ENCODE peak calls at places on chromosomes 11 and 22, in four cellular contexts. I is uterus, V is small intestine, Y is esophagus muscularis mucosa. U is an unnamed sample.

GRCh38 chr11:134071766-134072403 is 3.0 kb downstream of the JAM3 start:
- DNase-seq in I (no peak), V (no peak), Y (no peak), U (no peak)

GRCh38 chr11:86678823-86679222 is 6.4 kb upstream of the ME3 start:
- DNase-seq in I (no peak), V (no peak), Y (no peak), U (no peak)

GRCh38 chr11:35122308-35122707 is 16.7 kb upstream of the CD44 start:
- DNase-seq in I (no peak), V (peak; percentile 48), Y (no peak), U (no peak)

GRCh38 chr11:14881794-14882193 is 10.2 kb downstream of the CYP2R1 start:
- DNase-seq in I (no peak), V (no peak), Y (no peak), U (no peak)

GRCh38 chr11:859394-860131 is 16.9 kb downstream of the TSPAN4 start:
- DNase-seq in I (peak; percentile 79), V (peak; percentile 68), Y (no peak), U (no peak)

GRCh38 chr11:68302256-68303054 is 9.9 kb upstream of the LRP5 start:
- DNase-seq in I (no peak), V (peak; percentile 99), Y (no peak), U (no peak)

GRCh38 chr11:125053167-125053566 is 9.9 kb upstream of the SLC37A2 start:
- DNase-seq in I (no peak), V (no peak), Y (no peak), U (no peak)

GRCh38 chr11:11409916-11410315 is 56.9 kb upstream of the CSNK2A3 start:
- DNase-seq in I (no peak), V (no peak), Y (no peak), U (no peak)

GRCh38 chr11:120021978-120022377 is 115.9 kb downstream of the TRIM29 start:
- DNase-seq in I (no peak), V (no peak), Y (no peak), U (no peak)

GRCh38 chr11:36012979-36013378 is 69.1 kb downstream of the LDLRAD3 start:
- DNase-seq in I (no peak), V (no peak), Y (no peak), U (no peak)

GRCh38 chr11:117662255-117662654 is 134.8 kb downstream of the DSCAML1 start:
- DNase-seq in I (no peak), V (no peak), Y (no peak), U (no peak)

GRCh38 chr11:118853693-118854092 is 30.0 kb upstream of the CXCR5 start:
- DNase-seq in I (no peak), V (peak; percentile 47), Y (no peak), U (no peak)

GRCh38 chr22:19287076-19287724 is 4.3 kb downstream of the CLTCL1 start:
- DNase-seq in I (no peak), V (peak; percentile 38), Y (peak; percentile 81), U (no peak)

GRCh38 chr11:26623076-26623666 is 51.1 kb upstream of the MUC15 start:
- DNase-seq in I (no peak), V (no peak), Y (no peak), U (no peak)

GRCh38 chr11:38254849-38255248 is 1656.8 kb upstream of the RAG2 start:
- DNase-seq in I (no peak), V (no peak), Y (no peak), U (no peak)

GRCh38 chr11:1852885-1853284 is at the start of gene LSP1:
- DNase-seq in I (no peak), V (peak; percentile 66), Y (no peak), U (peak; percentile 88)

GRCh38 chr22:38030311-38031133 is 26.7 kb upstream of the PICK1 start:
- DNase-seq in I (no peak), V (peak; percentile 73), Y (no peak), U (no peak)

GRCh38 chr11:12163181-12163841 is 52.9 kb downstream of the MICAL2 start:
- DNase-seq in I (peak; percentile 74), V (peak; percentile 90), Y (no peak), U (no peak)

GRCh38 chr11:102367364-102367763 is 20.4 kb downstream of the BIRC2 start:
- DNase-seq in I (no peak), V (no peak), Y (no peak), U (no peak)

GRCh38 chr22:32205974-32206773 is 1.3 kb upstream of the RFPL2 start:
- DNase-seq in I (no peak), V (no peak), Y (peak; percentile 81), U (no peak)

GRCh38 chr22:46201059-46201757 is 48.9 kb downstream of the CDPF1 start:
- DNase-seq in I (no peak), V (peak; percentile 74), Y (no peak), U (no peak)

GRCh38 chr11:94183886-94184264 is 55.2 kb downstream of the PANX1 start:
- DNase-seq in I (peak; percentile 51), V (no peak), Y (peak; percentile 77), U (no peak)

GRCh38 chr22:36386900-36387663 is 685 bp downstream of the MYH9 start:
- DNase-seq in I (peak; percentile 55), V (peak; percentile 87), Y (no peak), U (no peak)

GRCh38 chr11:35043933-35044332 is 95.0 kb upstream of the CD44 start:
- DNase-seq in I (no peak), V (no peak), Y (no peak), U (no peak)

GRCh38 chr22:41910599-41911291 is 4.1 kb downstream of the SHISA8 start:
- DNase-seq in I (no peak), V (no peak), Y (no peak), U (no peak)

GRCh38 chr11:35073691-35074382 is 65.1 kb upstream of the CD44 start:
- DNase-seq in I (no peak), V (no peak), Y (no peak), U (no peak)

GRCh38 chr11:69554849-69555248 is 73.4 kb downstream of the LINC01488 start:
- DNase-seq in I (no peak), V (no peak), Y (no peak), U (no peak)

GRCh38 chr22:41446057-41446501 is 522 bp downstream of the TOB2 start:
- DNase-seq in I (peak; percentile 42), V (no peak), Y (no peak), U (no peak)

GRCh38 chr22:33544707-33545106 is 375.6 kb downstream of the LARGE1 start:
- DNase-seq in I (no peak), V (no peak), Y (no peak), U (no peak)

GRCh38 chr22:26016916-26017315 is 152.3 kb upstream of the SEZ6L start:
- DNase-seq in I (no peak), V (no peak), Y (no peak), U (no peak)

GRCh38 chr11:60514055-60514454 is 1.1 kb upstream of the MS4A13 start:
- DNase-seq in I (no peak), V (no peak), Y (no peak), U (no peak)

GRCh38 chr11:19436932-19437331 is 196.2 kb upstream of the E2F8 start:
- DNase-seq in I (no peak), V (no peak), Y (no peak), U (no peak)

GRCh38 chr11:9815486-9816136 is 151.7 kb downstream of the SWAP70 start:
- DNase-seq in I (no peak), V (no peak), Y (no peak), U (no peak)

GRCh38 chr11:1165256-1166041 is 7.7 kb downstream of the MUC5AC start:
- DNase-seq in I (no peak), V (no peak), Y (no peak), U (no peak)

GRCh38 chr11:60334005-60334620 is 7.1 kb downstream of the MS4A6E start:
- DNase-seq in I (peak; percentile 20), V (peak; percentile 72), Y (no peak), U (peak; percentile 39)

GRCh38 chr11:6321356-6321755 is 1.1 kb upstream of the CAVIN3 start:
- DNase-seq in I (peak; percentile 31), V (no peak), Y (no peak), U (no peak)

GRCh38 chr11:113796663-113797259 is 17.2 kb downstream of the CLDN25 start:
- DNase-seq in I (no peak), V (peak; percentile 61), Y (no peak), U (no peak)

GRCh38 chr22:41557401-41558240 is 3.2 kb upstream of the CSDC2 start:
- DNase-seq in I (peak; percentile 79), V (no peak), Y (no peak), U (no peak)

DNA sequence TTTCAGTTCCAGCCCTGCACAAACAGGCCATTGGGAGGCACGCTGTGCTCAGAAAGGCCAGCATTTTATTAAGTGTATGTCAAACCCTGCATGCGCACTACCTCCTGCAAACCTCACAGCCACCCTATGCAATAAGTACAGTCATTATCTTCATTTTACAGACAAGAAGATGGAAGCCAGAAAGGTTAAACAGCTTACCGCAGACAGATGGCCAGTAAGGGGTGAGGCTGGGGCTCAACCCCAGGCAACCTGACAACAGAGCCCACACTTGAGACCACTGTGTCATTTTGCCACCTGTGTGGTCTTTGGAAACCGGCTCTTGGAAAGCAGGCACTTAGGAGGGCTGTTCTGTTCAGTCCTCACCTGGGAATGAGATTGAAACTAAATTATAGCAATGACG is 142.3 kb downstream of the NXPE2 start:
- DNase-seq in I (no peak), V (no peak), Y (peak; percentile 83), U (no peak)
- H3K4me3 ChIP-seq in I (no peak overlapping the region), V (no peak overlapping the region), Y (no peak overlapping the region), U (no peak overlapping the region)

GRCh38 chr22:39952347-39952746 is 7.8 kb upstream of the TMA7B start:
- DNase-seq in I (no peak), V (no peak), Y (no peak), U (peak; percentile 46)
- H3K4me1 ChIP-seq in I (no peaks in the 10 kb centered on the region), V (no peaks in the 10 kb centered on the region), Y (peaks cover 5% of the 10 kb centered on the region), U (peaks cover 96% of the 10 kb centered on the region)

GRCh38 chr11:46348566-46348981 is 1.3 kb downstream of the DGKZ start:
- DNase-seq in I (no peak), V (peak; percentile 91), Y (no peak), U (no peak)

GRCh38 chr11:46345881-46346484 is 1.3 kb upstream of the DGKZ start:
- DNase-seq in I (no peak), V (no peak), Y (no peak), U (no peak)

GRCh38 chr11:46346886-46347636 is at the start of gene DGKZ:
- DNase-seq in I (peak; percentile 75), V (peak; percentile 87), Y (no peak), U (peak; percentile 96)

GRCh38 chr11:46348986-46349401 is 1.7 kb downstream of the DGKZ start:
- DNase-seq in I (no peak), V (no peak), Y (no peak), U (peak; percentile 88)

GRCh38 chr11:46347637-46348311 is 511 bp downstream of the DGKZ start:
- DNase-seq in I (no peak), V (peak; percentile 64), Y (no peak), U (no peak)
- H3K4me3 ChIP-seq in I (peak overlapping the region; percentile 86), V (peak overlapping the region; percentile 70), Y (peak overlapping the region; percentile 91), U (peak overlapping the region; percentile 72)

DNA sequence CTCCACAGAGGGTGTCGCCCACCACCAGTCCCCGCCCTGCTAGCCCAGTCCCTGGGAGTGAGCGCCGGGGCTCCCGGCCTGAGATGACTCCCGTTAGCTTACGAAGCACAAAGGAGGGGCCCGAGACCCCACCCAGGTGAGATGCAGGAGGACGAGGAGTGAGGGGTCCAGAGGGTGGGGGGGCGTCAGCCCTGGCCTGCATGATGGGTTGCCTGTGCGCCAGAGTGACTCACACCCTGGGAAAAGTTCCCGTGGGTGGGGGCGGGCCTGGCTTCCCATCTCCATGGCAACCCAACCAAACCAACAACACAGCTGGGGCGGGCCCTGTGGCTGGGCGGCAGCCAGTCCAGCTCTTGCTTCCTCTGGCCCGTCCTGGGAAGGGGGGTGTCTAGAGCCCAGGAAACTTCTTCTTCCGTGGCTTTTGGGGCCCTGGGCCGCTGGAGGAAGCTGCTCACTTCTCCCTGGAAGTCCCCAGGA is 4.5 kb downstream of the GAS2L1 start:
- DNase-seq in I (peak; percentile 98), V (peak; percentile 76), Y (peak; percentile 99), U (no peak)
- H3K4me1 ChIP-seq in I (peaks cover 7% of the 10 kb centered on the region), V (peaks cover 7% of the 10 kb centered on the region), Y (peaks cover 79% of the 10 kb centered on the region), U (peaks cover 24% of the 10 kb centered on the region)